ENCODE peak calls at places on chromosomes 1 and 21, in five cellular contexts. K is pancreas, U is A549, E is neural progenitor cell, S is Caco-2. R is an unnamed sample.

GRCh38 chr1:161440312-161440894 is 64.9 kb upstream of the FCGR2A start:
- DNase-seq in K (peak; percentile 50), U (peak; percentile 89), E (peak; percentile 93), S (peak; percentile 68), R (peak; percentile 88)

GRCh38 chr1:219555802-219556201 is 57.1 kb downstream of the ZC3H11B start:
- DNase-seq in K (no peak), U (peak; percentile 63), E (peak; percentile 50), S (no peak), R (no peak)

GRCh38 chr1:11178021-11179015 is 10.8 kb upstream of the ANGPTL7 start:
- DNase-seq in K (no peak), U (no peak), E (no peak), S (no peak), R (no peak)

GRCh38 chr1:151947140-151947539 is 37.8 kb upstream of the THEM4 start:
- DNase-seq in K (no peak), U (no peak), E (no peak), S (no peak), R (no peak)

GRCh38 chr1:72371259-72372035 is 89.1 kb upstream of the NEGR1 start:
- DNase-seq in K (no peak), U (no peak), E (no peak), S (no peak), R (no peak)

GRCh38 chr1:66563094-66563800 is 29.3 kb downstream of the SGIP1 start:
- DNase-seq in K (no peak), U (peak; percentile 14), E (no peak), S (no peak), R (no peak)

GRCh38 chr1:234484218-234484617 is 5.2 kb upstream of the TARBP1 start:
- DNase-seq in K (no peak), U (no peak), E (no peak), S (no peak), R (no peak)

GRCh38 chr1:207797229-207797973 is 45.5 kb downstream of the CD46 start:
- DNase-seq in K (peak; percentile 82), U (peak; percentile 82), E (peak; percentile 73), S (peak; percentile 83), R (peak; percentile 78)

GRCh38 chr1:61175976-61176375 is 93.6 kb downstream of the NFIA start:
- DNase-seq in K (no peak), U (no peak), E (no peak), S (no peak), R (peak; percentile 31)

GRCh38 chr1:88684482-88685238 is 587 bp downstream of the PKN2 start:
- DNase-seq in K (peak; percentile 42), U (peak; percentile 71), E (peak; percentile 91), S (peak; percentile 75), R (peak; percentile 59)

GRCh38 chr1:1440941-1441888 is 5.7 kb downstream of the VWA1 start:
- DNase-seq in K (peak; percentile 50), U (no peak), E (peak; percentile 80), S (no peak), R (peak; percentile 83)

GRCh38 chr1:19009882-19010321 is 53.4 kb upstream of the IFFO2 start:
- DNase-seq in K (peak; percentile 57), U (peak; percentile 96), E (peak; percentile 63), S (peak; percentile 94), R (no peak)

GRCh38 chr1:171180671-171181070 is 4.4 kb upstream of the FMO2 start:
- DNase-seq in K (no peak), U (no peak), E (no peak), S (no peak), R (no peak)

GRCh38 chr1:79040424-79041089 is 34.0 kb upstream of the ADGRL4 start:
- DNase-seq in K (no peak), U (no peak), E (no peak), S (no peak), R (no peak)

GRCh38 chr1:34970829-34971228 is 14.3 kb downstream of the TMEM35B start:
- DNase-seq in K (no peak), U (no peak), E (peak; percentile 63), S (no peak), R (no peak)

GRCh38 chr1:226938903-226939438 is 1.1 kb upstream of the COQ8A start:
- DNase-seq in K (no peak), U (peak; percentile 36), E (no peak), S (no peak), R (no peak)

GRCh38 chr1:165877940-165878556 is 50.6 kb downstream of the UCK2 start:
- DNase-seq in K (no peak), U (no peak), E (no peak), S (no peak), R (no peak)

GRCh38 chr1:109190189-109190588 is 23.5 kb upstream of the SARS1 start:
- DNase-seq in K (no peak), U (no peak), E (no peak), S (no peak), R (no peak)

GRCh38 chr1:24481098-24481497 is 21.5 kb upstream of the RCAN3 start:
- DNase-seq in K (no peak), U (no peak), E (no peak), S (no peak), R (no peak)

GRCh38 chr1:24909388-24909898 is 20.6 kb downstream of the RUNX3 start:
- DNase-seq in K (peak; percentile 14), U (peak; percentile 80), E (peak; percentile 79), S (peak; percentile 59), R (peak; percentile 32)

GRCh38 chr1:41875487-41875886 is 43.2 kb downstream of the HIVEP3 start:
- DNase-seq in K (no peak), U (no peak), E (no peak), S (no peak), R (no peak)

GRCh38 chr1:84253891-84254290 is 47.6 kb upstream of the SAMD13 start:
- DNase-seq in K (peak; percentile 30), U (peak; percentile 91), E (no peak), S (no peak), R (no peak)

GRCh38 chr1:205915354-205915990 is 27.8 kb downstream of the SLC26A9 start:
- DNase-seq in K (no peak), U (no peak), E (no peak), S (no peak), R (no peak)

GRCh38 chr1:246067432-246068021 is 439.6 kb downstream of the SMYD3 start:
- DNase-seq in K (no peak), U (no peak), E (no peak), S (no peak), R (no peak)

GRCh38 chr1:162497723-162498441 is at the start of gene UHMK1:
- DNase-seq in K (peak; percentile 88), U (peak; percentile 92), E (peak; percentile 95), S (peak; percentile 90), R (peak; percentile 93)

GRCh38 chr1:3992746-3993145 is 92.7 kb upstream of the C1orf174 start:
- DNase-seq in K (no peak), U (no peak), E (no peak), S (no peak), R (no peak)

GRCh38 chr1:157495285-157495684 is 57.0 kb downstream of the FCRL5 start:
- DNase-seq in K (no peak), U (no peak), E (no peak), S (no peak), R (no peak)

GRCh38 chr1:21706151-21706835 is 37.1 kb upstream of the RAP1GAP start:
- DNase-seq in K (no peak), U (no peak), E (peak; percentile 71), S (no peak), R (no peak)

GRCh38 chr1:54474500-54475235 is 68.5 kb upstream of the SSBP3 start:
- DNase-seq in K (no peak), U (no peak), E (peak; percentile 84), S (no peak), R (peak; percentile 34)

GRCh38 chr1:91165033-91165654 is 143.3 kb upstream of the ZNF644 start:
- DNase-seq in K (peak; percentile 52), U (peak; percentile 53), E (peak; percentile 88), S (peak; percentile 71), R (peak; percentile 71)

GRCh38 chr1:156813750-156814570 is 2.7 kb downstream of the SH2D2A start:
- DNase-seq in K (peak; percentile 52), U (peak; percentile 73), E (peak; percentile 73), S (peak; percentile 85), R (peak; percentile 49)

GRCh38 chr21:37642493-37642892 is 273.8 kb downstream of the KCNJ6 start:
- DNase-seq in K (no peak), U (peak; percentile 37), E (peak; percentile 78), S (peak; percentile 54), R (no peak)

GRCh38 chr1:162070094-162070748 is 730 bp downstream of the NOS1AP start:
- DNase-seq in K (peak; percentile 42), U (no peak), E (peak; percentile 50), S (peak; percentile 38), R (no peak)

GRCh38 chr1:37875833-37876232 is 16.4 kb upstream of the MTF1 start:
- DNase-seq in K (no peak), U (peak; percentile 31), E (no peak), S (no peak), R (no peak)

GRCh38 chr1:42938596-42939184 is 20.0 kb downstream of the SLC2A1 start:
- DNase-seq in K (no peak), U (no peak), E (no peak), S (no peak), R (no peak)
- H3K4me1 ChIP-seq in K (peaks cover 41% of the 10 kb centered on the region), U (peaks cover 100% of the 10 kb centered on the region), E (peaks cover 9% of the 10 kb centered on the region), S (peaks cover 100% of the 10 kb centered on the region), R (peaks cover 8% of the 10 kb centered on the region)

DNA sequence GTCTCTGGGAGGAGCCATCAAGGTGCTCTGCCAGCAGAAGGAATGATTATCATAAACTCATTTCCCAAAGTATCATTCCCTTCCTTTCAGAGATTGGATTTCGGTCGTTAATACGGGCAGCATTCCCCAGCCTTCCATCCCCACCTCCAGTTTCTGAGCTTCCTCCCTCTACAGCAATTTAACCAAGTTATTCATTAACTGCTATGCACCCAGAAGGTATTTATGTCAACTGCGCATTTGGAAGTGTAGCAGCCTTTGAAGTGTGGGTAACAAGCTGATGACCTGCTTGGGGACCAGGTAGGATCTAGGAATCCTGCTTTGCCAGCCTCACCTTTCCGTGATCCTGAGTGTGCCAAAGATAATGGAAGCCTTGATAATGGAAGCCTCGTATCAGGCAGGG is 172.4 kb upstream of the IGSF21 start:
- DNase-seq in K (no peak), U (no peak), E (no peak), S (peak; percentile 46), R (no peak)
- TF ChIP-seq CTCF in K (no peak), U (no peak), E (no peak), S (no peak), R (no peak)

GRCh38 chr1:235938714-235939487 is 72.2 kb upstream of the LYST start:
- DNase-seq in K (no peak), U (no peak), E (no peak), S (no peak), R (no peak)
- H3K4me1 ChIP-seq in K (no peaks in the 10 kb centered on the region), U (no peaks in the 10 kb centered on the region), E (no peaks in the 10 kb centered on the region), S (no peaks in the 10 kb centered on the region), R (no peaks in the 10 kb centered on the region)

DNA sequence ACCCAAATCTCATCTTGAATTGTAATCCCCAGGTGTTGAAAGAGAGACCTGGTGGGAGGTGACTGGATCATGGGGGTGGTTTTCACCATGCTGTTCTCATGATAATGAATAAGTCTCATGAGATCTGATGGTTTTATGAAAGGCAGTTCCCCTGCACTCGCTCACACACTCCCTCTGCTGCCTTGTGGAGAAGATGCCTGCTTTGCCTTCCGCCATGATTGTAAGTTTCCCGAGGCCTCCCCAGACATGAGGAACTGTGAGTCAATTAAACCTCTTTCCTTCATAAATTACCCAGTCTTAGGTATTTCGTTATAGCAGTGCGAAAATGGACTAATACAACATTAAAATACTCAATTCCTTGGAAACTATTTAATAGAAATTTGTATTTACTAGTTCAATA is 99.2 kb downstream of the PROX1 start:
- DNase-seq in K (no peak), U (peak; percentile 7), E (no peak), S (peak; percentile 38), R (no peak)
- TF ChIP-seq CTCF in K (no peak), U (no peak), E (peak; percentile 21), S (peak; percentile 14), R (peak; percentile 32)

R was measured in BE2C.